ENCODE peak calls at places on chromosomes 16 and 17, in eight cellular contexts. I is substantia nigra; S is stimulated activated CD8-positive, alpha-beta memory T cell treated with anti-CD3 and anti-CD28 coated beads, Interleukin-4, amount 100 ng/mL, for 24 hours; N is anterior cingulate cortex; M is AG09319; O is mesendoderm; L is esophagus squamous epithelium; Y is NCI-H510A treated with DMSO at 0.1 percent for 48 hours. D is an unnamed sample.

GRCh38 chr17:43018008-43018853 is 4.0 kb downstream of the VAT1 start:
- DNase-seq in L (no peak), Y (no peak), O (peak; percentile 93), I (no peak), M (no peak), S (no peak), N (no peak), D (no peak)

GRCh38 chr17:6088141-6088540 is 18.0 kb downstream of the WSCD1 start:
- DNase-seq in Y (no peak), S (no peak), I (no peak), L (no peak), N (no peak), M (no peak), O (no peak), D (no peak)

GRCh38 chr16:67429053-67429798 is 1.7 kb upstream of the HSD11B2 start:
- DNase-seq in N (no peak), Y (no peak), M (no peak), S (no peak), I (no peak), L (no peak), O (no peak), D (no peak)

GRCh38 chr17:81294512-81295030 is 536 bp downstream of the SLC38A10 start:
- DNase-seq in M (no peak), S (no peak), L (no peak), Y (no peak), I (no peak), N (no peak), O (no peak), D (no peak)

GRCh38 chr17:49707608-49708514 is at the start of gene SLC35B1:
- DNase-seq in S (peak; percentile 98), Y (peak; percentile 99), I (peak; percentile 89), L (peak; percentile 96), O (peak; percentile 99), M (peak; percentile 97), N (peak; percentile 98), D (peak; percentile 93)

GRCh38 chr16:10206215-10206614 is 24.0 kb upstream of the GRIN2A start:
- DNase-seq in I (no peak), L (no peak), N (no peak), Y (no peak), M (no peak), O (no peak), S (no peak), D (no peak)

GRCh38 chr16:76265434-76266045 is 11.7 kb upstream of the CNTNAP4 start:
- DNase-seq in M (no peak), L (no peak), I (no peak), O (peak; percentile 84), Y (no peak), N (no peak), S (no peak), D (no peak)

GRCh38 chr17:73742915-73743314 is 98.7 kb upstream of the SDK2 start:
- DNase-seq in L (no peak), O (no peak), Y (no peak), S (no peak), I (no peak), M (no peak), N (no peak), D (no peak)

GRCh38 chr17:54901230-54901847 is 687 bp downstream of the TOM1L1 start:
- DNase-seq in I (no peak), N (no peak), O (peak; percentile 39), M (no peak), L (no peak), S (no peak), Y (peak; percentile 67), D (no peak)

GRCh38 chr17:27491713-27492190 is 35.5 kb downstream of the KSR1 start:
- DNase-seq in Y (no peak), L (no peak), S (no peak), M (no peak), I (no peak), O (peak; percentile 42), N (peak; percentile 11), D (no peak)

D was measured in AG04449.